ENCODE peak calls at places on chromosomes 16 and 17, in ten cellular contexts. One of them, this sample, is unnamed.

GRCh38 chr16:84730406-84731106 is 30.8 kb downstream of the USP10 start:
- DNase-seq in stimulated activated naive CD4-positive, alpha-beta T cell treated with Interleukin-2 at 50 U/mL for 16 hours: peak; percentile 30
- DNase-seq in kidney epithelial cell: peak; percentile 89
- DNase-seq in Calu3: peak; percentile 65
- DNase-seq in activated T-cell treated with anti-CD3 and anti-CD28 coated beads, Interleukin-2, amount 50 U/mL, for 72 hours: no peak
- DNase-seq in progenitor cell of endocrine pancreas: no peak
- DNase-seq in cardiac muscle cell: peak; percentile 93
- DNase-seq in bronchial epithelial cell: peak; percentile 92
- DNase-seq in NCI-H69: peak; percentile 50
- DNase-seq in T-helper 17 cell: no peak
- DNase-seq in this sample: no peak

GRCh38 chr16:79247386-79247785 is 353.2 kb downstream of the MAF start:
- DNase-seq in stimulated activated naive CD4-positive, alpha-beta T cell treated with Interleukin-2 at 50 U/mL for 16 hours: no peak
- DNase-seq in kidney epithelial cell: no peak
- DNase-seq in Calu3: no peak
- DNase-seq in activated T-cell treated with anti-CD3 and anti-CD28 coated beads, Interleukin-2, amount 50 U/mL, for 72 hours: no peak
- DNase-seq in progenitor cell of endocrine pancreas: no peak
- DNase-seq in cardiac muscle cell: no peak
- DNase-seq in bronchial epithelial cell: no peak
- DNase-seq in NCI-H69: peak; percentile 75
- DNase-seq in T-helper 17 cell: no peak
- DNase-seq in this sample: peak; percentile 31

GRCh38 chr16:2520784-2521577 is 810 bp downstream of the AMDHD2 start:
- DNase-seq in stimulated activated naive CD4-positive, alpha-beta T cell treated with Interleukin-2 at 50 U/mL for 16 hours: peak; percentile 40
- DNase-seq in kidney epithelial cell: no peak
- DNase-seq in Calu3: no peak
- DNase-seq in activated T-cell treated with anti-CD3 and anti-CD28 coated beads, Interleukin-2, amount 50 U/mL, for 72 hours: peak; percentile 70
- DNase-seq in progenitor cell of endocrine pancreas: no peak
- DNase-seq in cardiac muscle cell: no peak
- DNase-seq in bronchial epithelial cell: peak; percentile 30
- DNase-seq in NCI-H69: peak; percentile 28
- DNase-seq in T-helper 17 cell: peak; percentile 73
- DNase-seq in this sample: peak; percentile 29

GRCh38 chr17:62703269-62703775 is 75.9 kb downstream of the MRC2 start:
- DNase-seq in stimulated activated naive CD4-positive, alpha-beta T cell treated with Interleukin-2 at 50 U/mL for 16 hours: no peak
- DNase-seq in kidney epithelial cell: peak; percentile 71
- DNase-seq in Calu3: peak; percentile 72
- DNase-seq in activated T-cell treated with anti-CD3 and anti-CD28 coated beads, Interleukin-2, amount 50 U/mL, for 72 hours: peak; percentile 31
- DNase-seq in progenitor cell of endocrine pancreas: no peak
- DNase-seq in cardiac muscle cell: no peak
- DNase-seq in bronchial epithelial cell: peak; percentile 77
- DNase-seq in NCI-H69: peak; percentile 29
- DNase-seq in T-helper 17 cell: no peak
- DNase-seq in this sample: no peak

GRCh38 chr16:82384897-82385296 is 214.9 kb upstream of the MPHOSPH6 start:
- DNase-seq in stimulated activated naive CD4-positive, alpha-beta T cell treated with Interleukin-2 at 50 U/mL for 16 hours: no peak
- DNase-seq in kidney epithelial cell: no peak
- DNase-seq in Calu3: no peak
- DNase-seq in activated T-cell treated with anti-CD3 and anti-CD28 coated beads, Interleukin-2, amount 50 U/mL, for 72 hours: no peak
- DNase-seq in progenitor cell of endocrine pancreas: no peak
- DNase-seq in cardiac muscle cell: no peak
- DNase-seq in bronchial epithelial cell: no peak
- DNase-seq in NCI-H69: no peak
- DNase-seq in T-helper 17 cell: no peak
- DNase-seq in this sample: no peak

GRCh38 chr16:15946257-15947044 is 3.0 kb upstream of the ABCC1 start:
- DNase-seq in stimulated activated naive CD4-positive, alpha-beta T cell treated with Interleukin-2 at 50 U/mL for 16 hours: no peak
- DNase-seq in kidney epithelial cell: no peak
- DNase-seq in Calu3: peak; percentile 26
- DNase-seq in activated T-cell treated with anti-CD3 and anti-CD28 coated beads, Interleukin-2, amount 50 U/mL, for 72 hours: no peak
- DNase-seq in progenitor cell of endocrine pancreas: no peak
- DNase-seq in cardiac muscle cell: peak; percentile 73
- DNase-seq in bronchial epithelial cell: peak; percentile 99
- DNase-seq in NCI-H69: peak; percentile 72
- DNase-seq in T-helper 17 cell: no peak
- DNase-seq in this sample: no peak

GRCh38 chr16:87951550-87952538 is 610 bp downstream of the BANP start:
- DNase-seq in stimulated activated naive CD4-positive, alpha-beta T cell treated with Interleukin-2 at 50 U/mL for 16 hours: peak; percentile 32
- DNase-seq in kidney epithelial cell: no peak
- DNase-seq in Calu3: peak; percentile 22
- DNase-seq in activated T-cell treated with anti-CD3 and anti-CD28 coated beads, Interleukin-2, amount 50 U/mL, for 72 hours: peak; percentile 23
- DNase-seq in progenitor cell of endocrine pancreas: peak; percentile 23
- DNase-seq in cardiac muscle cell: peak; percentile 16
- DNase-seq in bronchial epithelial cell: no peak
- DNase-seq in NCI-H69: peak; percentile 44
- DNase-seq in T-helper 17 cell: no peak
- DNase-seq in this sample: peak; percentile 74

GRCh38 chr16:8623634-8624033 is 2.1 kb downstream of the METTL22 start:
- DNase-seq in stimulated activated naive CD4-positive, alpha-beta T cell treated with Interleukin-2 at 50 U/mL for 16 hours: no peak
- DNase-seq in kidney epithelial cell: no peak
- DNase-seq in Calu3: no peak
- DNase-seq in activated T-cell treated with anti-CD3 and anti-CD28 coated beads, Interleukin-2, amount 50 U/mL, for 72 hours: no peak
- DNase-seq in progenitor cell of endocrine pancreas: no peak
- DNase-seq in cardiac muscle cell: no peak
- DNase-seq in bronchial epithelial cell: peak; percentile 62
- DNase-seq in NCI-H69: no peak
- DNase-seq in T-helper 17 cell: no peak
- DNase-seq in this sample: no peak

GRCh38 chr16:3650631-3651265 is 3.7 kb upstream of the DNASE1 start:
- DNase-seq in stimulated activated naive CD4-positive, alpha-beta T cell treated with Interleukin-2 at 50 U/mL for 16 hours: no peak
- DNase-seq in kidney epithelial cell: no peak
- DNase-seq in Calu3: no peak
- DNase-seq in activated T-cell treated with anti-CD3 and anti-CD28 coated beads, Interleukin-2, amount 50 U/mL, for 72 hours: no peak
- DNase-seq in progenitor cell of endocrine pancreas: no peak
- DNase-seq in cardiac muscle cell: no peak
- DNase-seq in bronchial epithelial cell: no peak
- DNase-seq in NCI-H69: no peak
- DNase-seq in T-helper 17 cell: no peak
- DNase-seq in this sample: no peak

GRCh38 chr16:50611332-50611934 is 63.2 kb downstream of the NKD1 start:
- DNase-seq in stimulated activated naive CD4-positive, alpha-beta T cell treated with Interleukin-2 at 50 U/mL for 16 hours: no peak
- DNase-seq in kidney epithelial cell: peak; percentile 12
- DNase-seq in Calu3: peak; percentile 28
- DNase-seq in activated T-cell treated with anti-CD3 and anti-CD28 coated beads, Interleukin-2, amount 50 U/mL, for 72 hours: no peak
- DNase-seq in progenitor cell of endocrine pancreas: no peak
- DNase-seq in cardiac muscle cell: peak; percentile 42
- DNase-seq in bronchial epithelial cell: peak; percentile 44
- DNase-seq in NCI-H69: no peak
- DNase-seq in T-helper 17 cell: no peak
- DNase-seq in this sample: no peak

GRCh38 chr17:74816883-74817620 is 40.9 kb upstream of the NAT9 start:
- DNase-seq in stimulated activated naive CD4-positive, alpha-beta T cell treated with Interleukin-2 at 50 U/mL for 16 hours: no peak
- DNase-seq in kidney epithelial cell: no peak
- DNase-seq in Calu3: no peak
- DNase-seq in activated T-cell treated with anti-CD3 and anti-CD28 coated beads, Interleukin-2, amount 50 U/mL, for 72 hours: no peak
- DNase-seq in progenitor cell of endocrine pancreas: no peak
- DNase-seq in cardiac muscle cell: no peak
- DNase-seq in bronchial epithelial cell: no peak
- DNase-seq in NCI-H69: no peak
- DNase-seq in T-helper 17 cell: no peak
- DNase-seq in this sample: peak; percentile 50

GRCh38 chr16:4618645-4619418 is 4.1 kb upstream of the UBALD1 start:
- DNase-seq in stimulated activated naive CD4-positive, alpha-beta T cell treated with Interleukin-2 at 50 U/mL for 16 hours: no peak
- DNase-seq in kidney epithelial cell: no peak
- DNase-seq in Calu3: no peak
- DNase-seq in activated T-cell treated with anti-CD3 and anti-CD28 coated beads, Interleukin-2, amount 50 U/mL, for 72 hours: no peak
- DNase-seq in progenitor cell of endocrine pancreas: no peak
- DNase-seq in cardiac muscle cell: no peak
- DNase-seq in bronchial epithelial cell: peak; percentile 68
- DNase-seq in NCI-H69: peak; percentile 81
- DNase-seq in T-helper 17 cell: no peak
- DNase-seq in this sample: no peak

GRCh38 chr17:28946239-28946638 is 5.1 kb downstream of the PHF12 start:
- DNase-seq in stimulated activated naive CD4-positive, alpha-beta T cell treated with Interleukin-2 at 50 U/mL for 16 hours: no peak
- DNase-seq in kidney epithelial cell: peak; percentile 49
- DNase-seq in Calu3: no peak
- DNase-seq in activated T-cell treated with anti-CD3 and anti-CD28 coated beads, Interleukin-2, amount 50 U/mL, for 72 hours: no peak
- DNase-seq in progenitor cell of endocrine pancreas: no peak
- DNase-seq in cardiac muscle cell: peak; percentile 48
- DNase-seq in bronchial epithelial cell: no peak
- DNase-seq in NCI-H69: peak; percentile 27
- DNase-seq in T-helper 17 cell: no peak
- DNase-seq in this sample: no peak

GRCh38 chr16:56477096-56477878 is 25.9 kb downstream of the OGFOD1 start:
- DNase-seq in stimulated activated naive CD4-positive, alpha-beta T cell treated with Interleukin-2 at 50 U/mL for 16 hours: no peak
- DNase-seq in kidney epithelial cell: peak; percentile 53
- DNase-seq in Calu3: no peak
- DNase-seq in activated T-cell treated with anti-CD3 and anti-CD28 coated beads, Interleukin-2, amount 50 U/mL, for 72 hours: peak; percentile 4
- DNase-seq in progenitor cell of endocrine pancreas: no peak
- DNase-seq in cardiac muscle cell: peak; percentile 86
- DNase-seq in bronchial epithelial cell: peak; percentile 83
- DNase-seq in NCI-H69: no peak
- DNase-seq in T-helper 17 cell: no peak
- DNase-seq in this sample: no peak

GRCh38 chr17:7592422-7593021 is 2.6 kb upstream of the SOX15 start:
- DNase-seq in stimulated activated naive CD4-positive, alpha-beta T cell treated with Interleukin-2 at 50 U/mL for 16 hours: no peak
- DNase-seq in kidney epithelial cell: no peak
- DNase-seq in Calu3: no peak
- DNase-seq in activated T-cell treated with anti-CD3 and anti-CD28 coated beads, Interleukin-2, amount 50 U/mL, for 72 hours: no peak
- DNase-seq in progenitor cell of endocrine pancreas: no peak
- DNase-seq in cardiac muscle cell: no peak
- DNase-seq in bronchial epithelial cell: no peak
- DNase-seq in NCI-H69: no peak
- DNase-seq in T-helper 17 cell: no peak
- DNase-seq in this sample: no peak

GRCh38 chr16:88454315-88455057 is 1.4 kb downstream of the ZFPM1 start:
- DNase-seq in stimulated activated naive CD4-positive, alpha-beta T cell treated with Interleukin-2 at 50 U/mL for 16 hours: peak; percentile 62
- DNase-seq in kidney epithelial cell: no peak
- DNase-seq in Calu3: no peak
- DNase-seq in activated T-cell treated with anti-CD3 and anti-CD28 coated beads, Interleukin-2, amount 50 U/mL, for 72 hours: peak; percentile 68
- DNase-seq in progenitor cell of endocrine pancreas: no peak
- DNase-seq in cardiac muscle cell: no peak
- DNase-seq in bronchial epithelial cell: peak; percentile 5
- DNase-seq in NCI-H69: peak; percentile 65
- DNase-seq in T-helper 17 cell: no peak
- DNase-seq in this sample: no peak

GRCh38 chr17:3944485-3945388 is 19.5 kb downstream of the ATP2A3 start:
- DNase-seq in stimulated activated naive CD4-positive, alpha-beta T cell treated with Interleukin-2 at 50 U/mL for 16 hours: no peak
- DNase-seq in kidney epithelial cell: no peak
- DNase-seq in Calu3: no peak
- DNase-seq in activated T-cell treated with anti-CD3 and anti-CD28 coated beads, Interleukin-2, amount 50 U/mL, for 72 hours: peak; percentile 61
- DNase-seq in progenitor cell of endocrine pancreas: peak; percentile 77
- DNase-seq in cardiac muscle cell: peak; percentile 65
- DNase-seq in bronchial epithelial cell: peak; percentile 8
- DNase-seq in NCI-H69: peak; percentile 9
- DNase-seq in T-helper 17 cell: peak; percentile 48
- DNase-seq in this sample: peak; percentile 80

GRCh38 chr17:68789203-68789962 is 165.8 kb downstream of the ABCA8 start:
- DNase-seq in stimulated activated naive CD4-positive, alpha-beta T cell treated with Interleukin-2 at 50 U/mL for 16 hours: no peak
- DNase-seq in kidney epithelial cell: no peak
- DNase-seq in Calu3: no peak
- DNase-seq in activated T-cell treated with anti-CD3 and anti-CD28 coated beads, Interleukin-2, amount 50 U/mL, for 72 hours: no peak
- DNase-seq in progenitor cell of endocrine pancreas: no peak
- DNase-seq in cardiac muscle cell: no peak
- DNase-seq in bronchial epithelial cell: no peak
- DNase-seq in NCI-H69: no peak
- DNase-seq in T-helper 17 cell: no peak
- DNase-seq in this sample: no peak

GRCh38 chr16:84514874-84515835 is 10.7 kb upstream of the MEAK7 start:
- DNase-seq in stimulated activated naive CD4-positive, alpha-beta T cell treated with Interleukin-2 at 50 U/mL for 16 hours: peak; percentile 66
- DNase-seq in kidney epithelial cell: no peak
- DNase-seq in Calu3: no peak
- DNase-seq in activated T-cell treated with anti-CD3 and anti-CD28 coated beads, Interleukin-2, amount 50 U/mL, for 72 hours: peak; percentile 81
- DNase-seq in progenitor cell of endocrine pancreas: no peak
- DNase-seq in cardiac muscle cell: no peak
- DNase-seq in bronchial epithelial cell: no peak
- DNase-seq in NCI-H69: no peak
- DNase-seq in T-helper 17 cell: peak; percentile 59
- DNase-seq in this sample: no peak

GRCh38 chr17:685006-685405 is 29.6 kb downstream of the VPS53 start:
- DNase-seq in stimulated activated naive CD4-positive, alpha-beta T cell treated with Interleukin-2 at 50 U/mL for 16 hours: no peak
- DNase-seq in kidney epithelial cell: no peak
- DNase-seq in Calu3: no peak
- DNase-seq in activated T-cell treated with anti-CD3 and anti-CD28 coated beads, Interleukin-2, amount 50 U/mL, for 72 hours: no peak
- DNase-seq in progenitor cell of endocrine pancreas: no peak
- DNase-seq in cardiac muscle cell: no peak
- DNase-seq in bronchial epithelial cell: no peak
- DNase-seq in NCI-H69: no peak
- DNase-seq in T-helper 17 cell: no peak
- DNase-seq in this sample: no peak

GRCh38 chr16:65077181-65077580 is 44.7 kb downstream of the CDH11 start:
- DNase-seq in stimulated activated naive CD4-positive, alpha-beta T cell treated with Interleukin-2 at 50 U/mL for 16 hours: no peak
- DNase-seq in kidney epithelial cell: no peak
- DNase-seq in Calu3: no peak
- DNase-seq in activated T-cell treated with anti-CD3 and anti-CD28 coated beads, Interleukin-2, amount 50 U/mL, for 72 hours: no peak
- DNase-seq in progenitor cell of endocrine pancreas: no peak
- DNase-seq in cardiac muscle cell: no peak
- DNase-seq in bronchial epithelial cell: no peak
- DNase-seq in NCI-H69: no peak
- DNase-seq in T-helper 17 cell: no peak
- DNase-seq in this sample: no peak

GRCh38 chr16:17511340-17511739 is 40.6 kb upstream of the XYLT1 start:
- DNase-seq in stimulated activated naive CD4-positive, alpha-beta T cell treated with Interleukin-2 at 50 U/mL for 16 hours: no peak
- DNase-seq in kidney epithelial cell: no peak
- DNase-seq in Calu3: no peak
- DNase-seq in activated T-cell treated with anti-CD3 and anti-CD28 coated beads, Interleukin-2, amount 50 U/mL, for 72 hours: no peak
- DNase-seq in progenitor cell of endocrine pancreas: no peak
- DNase-seq in cardiac muscle cell: no peak
- DNase-seq in bronchial epithelial cell: no peak
- DNase-seq in NCI-H69: no peak
- DNase-seq in T-helper 17 cell: no peak
- DNase-seq in this sample: no peak

GRCh38 chr17:61202564-61202963 is 197.1 kb upstream of the TBX2 start:
- DNase-seq in stimulated activated naive CD4-positive, alpha-beta T cell treated with Interleukin-2 at 50 U/mL for 16 hours: no peak
- DNase-seq in kidney epithelial cell: peak; percentile 21
- DNase-seq in Calu3: no peak
- DNase-seq in activated T-cell treated with anti-CD3 and anti-CD28 coated beads, Interleukin-2, amount 50 U/mL, for 72 hours: no peak
- DNase-seq in progenitor cell of endocrine pancreas: no peak
- DNase-seq in cardiac muscle cell: no peak
- DNase-seq in bronchial epithelial cell: peak; percentile 8
- DNase-seq in NCI-H69: no peak
- DNase-seq in T-helper 17 cell: no peak
- DNase-seq in this sample: no peak

GRCh38 chr16:68446941-68447675 is 1.2 kb downstream of the SMPD3 start:
- DNase-seq in stimulated activated naive CD4-positive, alpha-beta T cell treated with Interleukin-2 at 50 U/mL for 16 hours: no peak
- DNase-seq in kidney epithelial cell: no peak
- DNase-seq in Calu3: no peak
- DNase-seq in activated T-cell treated with anti-CD3 and anti-CD28 coated beads, Interleukin-2, amount 50 U/mL, for 72 hours: no peak
- DNase-seq in progenitor cell of endocrine pancreas: no peak
- DNase-seq in cardiac muscle cell: no peak
- DNase-seq in bronchial epithelial cell: no peak
- DNase-seq in NCI-H69: peak; percentile 60
- DNase-seq in T-helper 17 cell: no peak
- DNase-seq in this sample: peak; percentile 64

GRCh38 chr17:3318336-3318735 is 20.2 kb upstream of the OR3A1 start:
- DNase-seq in stimulated activated naive CD4-positive, alpha-beta T cell treated with Interleukin-2 at 50 U/mL for 16 hours: no peak
- DNase-seq in kidney epithelial cell: no peak
- DNase-seq in Calu3: peak; percentile 25
- DNase-seq in activated T-cell treated with anti-CD3 and anti-CD28 coated beads, Interleukin-2, amount 50 U/mL, for 72 hours: no peak
- DNase-seq in progenitor cell of endocrine pancreas: no peak
- DNase-seq in cardiac muscle cell: peak; percentile 1
- DNase-seq in bronchial epithelial cell: peak; percentile 82
- DNase-seq in NCI-H69: no peak
- DNase-seq in T-helper 17 cell: no peak
- DNase-seq in this sample: no peak

GRCh38 chr17:39841202-39841601 is 22.9 kb downstream of the IKZF3 start:
- DNase-seq in stimulated activated naive CD4-positive, alpha-beta T cell treated with Interleukin-2 at 50 U/mL for 16 hours: no peak
- DNase-seq in kidney epithelial cell: no peak
- DNase-seq in Calu3: peak; percentile 70
- DNase-seq in activated T-cell treated with anti-CD3 and anti-CD28 coated beads, Interleukin-2, amount 50 U/mL, for 72 hours: no peak
- DNase-seq in progenitor cell of endocrine pancreas: no peak
- DNase-seq in cardiac muscle cell: no peak
- DNase-seq in bronchial epithelial cell: no peak
- DNase-seq in NCI-H69: no peak
- DNase-seq in T-helper 17 cell: no peak
- DNase-seq in this sample: no peak

GRCh38 chr17:48611681-48612455 is 1.1 kb upstream of the HOXB7 start:
- DNase-seq in stimulated activated naive CD4-positive, alpha-beta T cell treated with Interleukin-2 at 50 U/mL for 16 hours: no peak
- DNase-seq in kidney epithelial cell: no peak
- DNase-seq in Calu3: peak; percentile 80
- DNase-seq in activated T-cell treated with anti-CD3 and anti-CD28 coated beads, Interleukin-2, amount 50 U/mL, for 72 hours: peak; percentile 35
- DNase-seq in progenitor cell of endocrine pancreas: no peak
- DNase-seq in cardiac muscle cell: no peak
- DNase-seq in bronchial epithelial cell: no peak
- DNase-seq in NCI-H69: peak; percentile 97
- DNase-seq in T-helper 17 cell: no peak
- DNase-seq in this sample: no peak

GRCh38 chr17:72297326-72298115 is 176.7 kb downstream of the SOX9 start:
- DNase-seq in stimulated activated naive CD4-positive, alpha-beta T cell treated with Interleukin-2 at 50 U/mL for 16 hours: no peak
- DNase-seq in kidney epithelial cell: peak; percentile 42
- DNase-seq in Calu3: no peak
- DNase-seq in activated T-cell treated with anti-CD3 and anti-CD28 coated beads, Interleukin-2, amount 50 U/mL, for 72 hours: no peak
- DNase-seq in progenitor cell of endocrine pancreas: no peak
- DNase-seq in cardiac muscle cell: peak; percentile 61
- DNase-seq in bronchial epithelial cell: peak; percentile 85
- DNase-seq in NCI-H69: no peak
- DNase-seq in T-helper 17 cell: no peak
- DNase-seq in this sample: no peak